ENCODE peak calls at places on chromosomes 6 and 20, in seven cellular contexts. One of them, this sample, is unnamed.

GRCh38 chr6:166989427-166990034 is 9.7 kb upstream of the CEP43 start:
- DNase-seq in heart left ventricle: no peak
- DNase-seq in prostate gland: no peak
- DNase-seq in body of pancreas: peak
- DNase-seq in adrenal gland: no peak
- DNase-seq in NB4: peak
- DNase-seq in HCT116: no peak
- DNase-seq in this sample: no peak

GRCh38 chr6:7238900-7239589 is 74.0 kb downstream of the SSR1 start:
- DNase-seq in HCT116: peak
- DNase-seq in NB4: peak
- DNase-seq in prostate gland: peak
- DNase-seq in adrenal gland: peak
- DNase-seq in heart left ventricle: peak
- DNase-seq in body of pancreas: peak
- DNase-seq in this sample: peak

GRCh38 chr20:10321138-10321717 is 102.6 kb downstream of the SNAP25 start:
- DNase-seq in HCT116: no peak
- DNase-seq in prostate gland: no peak
- DNase-seq in NB4: no peak
- DNase-seq in body of pancreas: no peak
- DNase-seq in adrenal gland: no peak
- DNase-seq in heart left ventricle: no peak
- DNase-seq in this sample: no peak

GRCh38 chr6:110878751-110879539 is 4.4 kb downstream of the AMD1 start:
- DNase-seq in prostate gland: peak
- DNase-seq in HCT116: no peak
- DNase-seq in adrenal gland: no peak
- DNase-seq in heart left ventricle: no peak
- DNase-seq in NB4: peak
- DNase-seq in body of pancreas: peak
- DNase-seq in this sample: no peak

GRCh38 chr6:17193376-17193775 is 87.8 kb upstream of the RBM24 start:
- DNase-seq in heart left ventricle: no peak
- DNase-seq in body of pancreas: no peak
- DNase-seq in prostate gland: no peak
- DNase-seq in HCT116: no peak
- DNase-seq in NB4: no peak
- DNase-seq in adrenal gland: no peak
- DNase-seq in this sample: no peak

GRCh38 chr6:35016417-35017221 is 124.5 kb downstream of the TCP11 start:
- DNase-seq in HCT116: no peak
- DNase-seq in NB4: no peak
- DNase-seq in prostate gland: no peak
- DNase-seq in adrenal gland: peak
- DNase-seq in body of pancreas: peak
- DNase-seq in heart left ventricle: peak
- DNase-seq in this sample: no peak

GRCh38 chr6:118980063-118980462 is 45.1 kb upstream of the MCM9 start:
- DNase-seq in body of pancreas: peak
- DNase-seq in prostate gland: no peak
- DNase-seq in HCT116: no peak
- DNase-seq in adrenal gland: peak
- DNase-seq in heart left ventricle: no peak
- DNase-seq in NB4: peak
- DNase-seq in this sample: no peak

GRCh38 chr6:30493643-30494250 is 4.4 kb downstream of the HLA-E start:
- DNase-seq in HCT116: no peak
- DNase-seq in body of pancreas: no peak
- DNase-seq in NB4: no peak
- DNase-seq in adrenal gland: no peak
- DNase-seq in heart left ventricle: no peak
- DNase-seq in prostate gland: no peak
- DNase-seq in this sample: no peak

GRCh38 chr6:79413562-79414002 is 123.6 kb downstream of the LCA5 start:
- DNase-seq in HCT116: no peak
- DNase-seq in adrenal gland: no peak
- DNase-seq in prostate gland: no peak
- DNase-seq in heart left ventricle: no peak
- DNase-seq in body of pancreas: no peak
- DNase-seq in NB4: no peak
- DNase-seq in this sample: no peak

DNA sequence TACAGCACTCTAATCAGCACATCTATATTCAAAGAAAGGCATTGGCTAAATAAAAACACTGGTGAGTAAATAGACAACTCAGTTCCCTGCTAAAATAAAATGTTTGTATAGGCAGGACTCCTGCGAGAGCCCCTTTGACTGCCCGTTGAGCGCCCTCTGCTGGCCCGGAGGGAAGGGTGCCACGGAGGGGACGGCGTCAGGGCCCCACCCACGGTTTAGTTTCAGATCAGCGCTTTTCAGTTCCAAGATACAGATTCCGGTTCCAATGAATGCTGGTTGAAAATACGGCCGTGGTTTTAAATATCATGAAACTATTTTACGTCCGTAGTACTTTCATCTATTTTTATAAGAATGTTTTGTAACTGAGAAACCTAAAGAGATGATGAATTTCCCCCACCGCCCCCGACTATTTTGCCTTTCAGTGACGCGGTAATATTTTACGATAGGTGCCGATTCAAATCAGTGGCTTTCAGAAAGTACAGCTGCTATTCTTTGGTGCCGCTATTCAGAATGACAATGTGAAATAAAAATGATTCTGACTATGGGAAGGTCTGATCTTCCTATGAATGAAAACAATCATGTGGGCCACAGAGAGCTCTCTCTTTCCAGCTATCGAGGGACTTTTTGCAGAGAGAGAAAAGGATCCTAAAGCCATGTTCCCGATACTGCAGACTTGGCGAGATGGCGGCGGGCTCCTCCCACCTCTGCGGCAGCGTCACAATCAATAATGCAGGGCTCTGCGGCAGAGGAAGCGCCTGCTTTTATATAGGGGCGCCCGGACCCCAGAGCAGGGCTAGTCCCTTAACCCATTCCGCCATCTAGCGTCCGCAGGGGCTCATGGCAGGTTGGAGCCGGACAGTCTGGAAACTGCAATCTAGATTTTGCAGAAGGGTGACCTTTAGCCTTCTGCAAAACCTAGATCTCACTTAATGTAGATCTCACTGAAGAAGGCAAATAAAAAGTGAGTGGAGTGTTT is 10.6 kb upstream of the CCN6 start:
- DNase-seq in heart left ventricle: peak
- DNase-seq in HCT116: peak
- DNase-seq in adrenal gland: peak
- DNase-seq in body of pancreas: peak
- DNase-seq in prostate gland: peak
- DNase-seq in NB4: peak
- DNase-seq in this sample: peak
- TF ChIP-seq POLR2A in heart left ventricle: no peak
- TF ChIP-seq POLR2A in HCT116: peak
- TF ChIP-seq POLR2A in adrenal gland: no peak
- TF ChIP-seq POLR2A in body of pancreas: peak
- TF ChIP-seq POLR2A in prostate gland: no peak
- TF ChIP-seq POLR2A in NB4: no peak
- TF ChIP-seq POLR2A in this sample: peak

DNA sequence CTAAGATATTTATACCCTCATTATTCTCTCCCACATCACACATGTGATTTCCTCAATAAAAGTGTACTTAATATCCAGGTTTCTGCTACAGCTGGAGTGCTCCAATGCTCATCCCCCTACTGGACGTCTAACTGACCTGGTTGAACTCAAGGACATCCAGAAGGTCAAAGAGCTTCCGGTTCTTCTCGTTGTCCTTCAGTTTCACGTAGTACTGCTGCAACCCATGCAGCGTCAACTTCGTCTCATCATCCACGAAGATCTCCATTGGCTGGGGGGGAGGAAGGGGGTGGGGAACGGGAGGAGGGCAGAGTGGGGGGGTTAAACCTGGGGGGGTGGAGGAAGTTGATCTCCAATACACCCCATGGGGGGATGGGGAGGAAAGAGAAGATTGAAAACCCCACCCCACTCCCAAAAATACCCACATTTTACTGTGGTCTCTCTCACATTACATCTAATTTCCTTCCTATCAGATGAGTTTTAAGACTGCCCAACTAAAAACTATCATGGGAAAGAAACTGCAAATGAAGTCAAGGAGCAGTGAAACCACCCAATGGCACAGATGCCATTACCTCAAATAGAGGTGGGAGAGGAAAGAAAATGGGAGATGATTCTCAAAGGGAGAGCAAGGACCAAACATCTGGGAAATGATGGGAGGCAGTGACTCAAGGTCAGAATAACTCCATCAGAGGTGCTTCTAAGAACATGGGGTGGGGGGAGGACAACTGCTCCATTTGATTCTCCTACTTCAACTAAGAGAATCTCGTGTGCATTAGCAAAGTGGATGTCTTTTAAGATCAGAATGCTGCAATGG is 4.1 kb downstream of the MCCD1 start:
- DNase-seq in adrenal gland: no peak
- DNase-seq in NB4: no peak
- DNase-seq in prostate gland: no peak
- DNase-seq in HCT116: no peak
- DNase-seq in heart left ventricle: no peak
- DNase-seq in body of pancreas: no peak
- DNase-seq in this sample: no peak
- TF ChIP-seq POLR2A in adrenal gland: no peak
- TF ChIP-seq POLR2A in NB4: no peak
- TF ChIP-seq POLR2A in prostate gland: no peak
- TF ChIP-seq POLR2A in HCT116: no peak
- TF ChIP-seq POLR2A in heart left ventricle: no peak
- TF ChIP-seq POLR2A in body of pancreas: no peak
- TF ChIP-seq POLR2A in this sample: no peak

DNA sequence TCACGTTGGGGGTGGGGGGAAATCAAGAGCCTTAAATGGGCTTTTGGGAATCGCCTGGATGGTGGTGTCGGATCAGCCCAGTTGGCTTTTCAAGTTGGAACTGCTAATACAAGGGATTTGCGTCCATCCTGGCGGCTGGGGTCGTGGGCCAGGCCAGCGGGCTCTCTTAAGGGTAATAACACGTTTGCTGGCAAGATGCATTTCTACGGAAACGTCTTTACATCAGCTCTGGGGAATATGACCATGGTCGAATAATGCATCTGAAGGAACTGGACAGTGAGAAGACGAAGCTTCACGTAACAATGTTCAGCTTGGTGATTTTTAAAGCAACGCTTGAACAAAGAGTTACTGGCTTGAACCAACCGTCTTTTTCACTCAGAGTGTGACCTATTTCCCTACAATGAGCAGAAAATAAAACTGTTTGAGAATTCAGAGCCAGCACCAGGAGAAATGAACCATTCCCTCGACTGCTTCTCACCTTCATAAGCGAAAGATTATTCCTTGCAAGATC is 1.6 kb upstream of the MARCKS start:
- DNase-seq in prostate gland: no peak
- DNase-seq in adrenal gland: peak
- DNase-seq in body of pancreas: no peak
- DNase-seq in HCT116: no peak
- DNase-seq in heart left ventricle: peak
- DNase-seq in NB4: peak
- DNase-seq in this sample: no peak
- TF ChIP-seq POLR2A in prostate gland: no peak
- TF ChIP-seq POLR2A in adrenal gland: no peak
- TF ChIP-seq POLR2A in body of pancreas: no peak
- TF ChIP-seq POLR2A in HCT116: no peak
- TF ChIP-seq POLR2A in heart left ventricle: no peak
- TF ChIP-seq POLR2A in NB4: no peak
- TF ChIP-seq POLR2A in this sample: no peak

GRCh38 chr20:43458422-43458924 is 777 bp downstream of the SRSF6 start:
- DNase-seq in HCT116: no peak
- DNase-seq in adrenal gland: peak
- DNase-seq in prostate gland: no peak
- DNase-seq in body of pancreas: no peak
- DNase-seq in NB4: no peak
- DNase-seq in heart left ventricle: no peak
- DNase-seq in this sample: no peak

GRCh38 chr20:43459022-43459942 is 1.6 kb downstream of the SRSF6 start:
- DNase-seq in prostate gland: no peak
- DNase-seq in adrenal gland: peak
- DNase-seq in NB4: peak
- DNase-seq in body of pancreas: no peak
- DNase-seq in HCT116: no peak
- DNase-seq in heart left ventricle: no peak
- DNase-seq in this sample: no peak

GRCh38 chr20:43460172-43460829 is 2.6 kb downstream of the SRSF6 start:
- DNase-seq in body of pancreas: no peak
- DNase-seq in HCT116: no peak
- DNase-seq in prostate gland: no peak
- DNase-seq in NB4: no peak
- DNase-seq in adrenal gland: no peak
- DNase-seq in heart left ventricle: no peak
- DNase-seq in this sample: no peak

GRCh38 chr20:43456809-43457639 is 672 bp upstream of the SRSF6 start:
- DNase-seq in NB4: peak
- DNase-seq in HCT116: peak
- DNase-seq in heart left ventricle: peak
- DNase-seq in adrenal gland: peak
- DNase-seq in body of pancreas: peak
- DNase-seq in prostate gland: peak
- DNase-seq in this sample: peak

GRCh38 chr20:43457640-43458421 is at the start of gene SRSF6:
- DNase-seq in HCT116: peak
- DNase-seq in adrenal gland: peak
- DNase-seq in body of pancreas: peak
- DNase-seq in heart left ventricle: peak
- DNase-seq in prostate gland: peak
- DNase-seq in NB4: peak
- DNase-seq in this sample: peak
- TF ChIP-seq POLR2A in HCT116: peak
- TF ChIP-seq POLR2A in adrenal gland: peak
- TF ChIP-seq POLR2A in body of pancreas: peak
- TF ChIP-seq POLR2A in heart left ventricle: peak
- TF ChIP-seq POLR2A in prostate gland: peak
- TF ChIP-seq POLR2A in NB4: peak
- TF ChIP-seq POLR2A in this sample: peak

DNA sequence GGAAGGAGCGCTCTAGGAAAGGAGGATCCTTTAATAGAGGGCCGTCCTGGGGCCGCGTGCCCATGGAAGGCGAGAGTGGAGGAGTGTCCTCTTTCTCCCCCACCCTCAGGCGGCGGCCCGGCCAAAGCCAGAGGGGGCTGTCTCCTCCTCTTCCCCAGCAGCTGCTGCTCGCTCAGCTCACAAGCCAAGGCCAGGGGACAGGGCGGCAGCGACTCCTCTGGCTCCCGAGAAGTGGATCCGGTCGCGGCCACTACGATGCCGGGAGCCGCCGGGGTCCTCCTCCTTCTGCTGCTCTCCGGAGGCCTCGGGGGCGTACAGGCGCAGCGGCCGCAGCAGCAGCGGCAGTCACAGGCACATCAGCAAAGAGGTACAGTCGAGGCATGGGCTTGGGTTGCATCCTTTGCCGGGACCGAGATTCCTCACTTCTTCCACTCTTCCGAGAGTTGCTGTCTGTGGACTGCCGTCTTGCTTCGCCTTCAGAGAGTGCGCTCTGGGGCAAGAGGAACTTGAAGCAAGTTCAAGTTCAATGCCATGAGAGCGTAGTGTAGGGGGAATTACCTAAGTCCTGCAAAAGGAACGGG is at the start of gene LAMA2:
- DNase-seq in NB4: no peak
- DNase-seq in HCT116: no peak
- DNase-seq in adrenal gland: peak
- DNase-seq in prostate gland: peak
- DNase-seq in heart left ventricle: peak
- DNase-seq in body of pancreas: peak
- DNase-seq in this sample: peak
- TF ChIP-seq POLR2A in NB4: no peak
- TF ChIP-seq POLR2A in HCT116: no peak
- TF ChIP-seq POLR2A in adrenal gland: no peak
- TF ChIP-seq POLR2A in prostate gland: no peak
- TF ChIP-seq POLR2A in heart left ventricle: peak
- TF ChIP-seq POLR2A in body of pancreas: no peak
- TF ChIP-seq POLR2A in this sample: peak